ENCODE peak calls at places on chromosomes 3 and 15, in ten cellular contexts. One of them, this sample, is unnamed.

GRCh38 chr3:118380576-118380975 is 654.1 kb downstream of the IGSF11 start:
- DNase-seq in NCI-H510A treated with DMSO at 0.1 percent for 48 hours: peak; percentile 10
- DNase-seq in COR-L47: no peak
- DNase-seq in neural progenitor cell: no peak
- DNase-seq in iPS-NIHi11: no peak
- DNase-seq in HCT116: no peak
- DNase-seq in tibial artery: no peak
- DNase-seq in WERI-Rb-1: no peak
- DNase-seq in stimulated activated CD4-positive, alpha-beta T cell treated with anti-CD3 and anti-CD28 coated beads, Interleukin-12 subunit alpha, Interleukin-12 subunit beta, amount 100 ng/mL, for 4 hours: no peak
- DNase-seq in EH: no peak
- DNase-seq in this sample: no peak

GRCh38 chr3:192281207-192281880 is 446.0 kb downstream of the FGF12 start:
- DNase-seq in NCI-H510A treated with DMSO at 0.1 percent for 48 hours: no peak
- DNase-seq in COR-L47: no peak
- DNase-seq in neural progenitor cell: peak; percentile 34
- DNase-seq in iPS-NIHi11: no peak
- DNase-seq in HCT116: no peak
- DNase-seq in tibial artery: no peak
- DNase-seq in WERI-Rb-1: peak; percentile 70
- DNase-seq in stimulated activated CD4-positive, alpha-beta T cell treated with anti-CD3 and anti-CD28 coated beads, Interleukin-12 subunit alpha, Interleukin-12 subunit beta, amount 100 ng/mL, for 4 hours: no peak
- DNase-seq in EH: no peak
- DNase-seq in this sample: no peak

GRCh38 chr3:56491566-56491965 is 23.3 kb upstream of the ERC2 start:
- DNase-seq in NCI-H510A treated with DMSO at 0.1 percent for 48 hours: no peak
- DNase-seq in COR-L47: no peak
- DNase-seq in neural progenitor cell: no peak
- DNase-seq in iPS-NIHi11: no peak
- DNase-seq in HCT116: no peak
- DNase-seq in tibial artery: no peak
- DNase-seq in WERI-Rb-1: no peak
- DNase-seq in stimulated activated CD4-positive, alpha-beta T cell treated with anti-CD3 and anti-CD28 coated beads, Interleukin-12 subunit alpha, Interleukin-12 subunit beta, amount 100 ng/mL, for 4 hours: no peak
- DNase-seq in EH: no peak
- DNase-seq in this sample: no peak

GRCh38 chr3:150890320-150890719 is 14.9 kb downstream of the MINDY4B start:
- DNase-seq in NCI-H510A treated with DMSO at 0.1 percent for 48 hours: no peak
- DNase-seq in COR-L47: no peak
- DNase-seq in neural progenitor cell: no peak
- DNase-seq in iPS-NIHi11: no peak
- DNase-seq in HCT116: no peak
- DNase-seq in tibial artery: no peak
- DNase-seq in WERI-Rb-1: no peak
- DNase-seq in stimulated activated CD4-positive, alpha-beta T cell treated with anti-CD3 and anti-CD28 coated beads, Interleukin-12 subunit alpha, Interleukin-12 subunit beta, amount 100 ng/mL, for 4 hours: no peak
- DNase-seq in EH: peak; percentile 2
- DNase-seq in this sample: no peak

GRCh38 chr15:88476635-88477038 is 9.1 kb downstream of the MRPS11 start:
- DNase-seq in NCI-H510A treated with DMSO at 0.1 percent for 48 hours: peak; percentile 14
- DNase-seq in COR-L47: peak; percentile 41
- DNase-seq in neural progenitor cell: peak; percentile 68
- DNase-seq in iPS-NIHi11: peak; percentile 61
- DNase-seq in HCT116: peak; percentile 15
- DNase-seq in tibial artery: no peak
- DNase-seq in WERI-Rb-1: peak; percentile 79
- DNase-seq in stimulated activated CD4-positive, alpha-beta T cell treated with anti-CD3 and anti-CD28 coated beads, Interleukin-12 subunit alpha, Interleukin-12 subunit beta, amount 100 ng/mL, for 4 hours: no peak
- DNase-seq in EH: peak; percentile 65
- DNase-seq in this sample: no peak

GRCh38 chr3:188104050-188104449 is 49.9 kb upstream of the LPP start:
- DNase-seq in NCI-H510A treated with DMSO at 0.1 percent for 48 hours: no peak
- DNase-seq in COR-L47: no peak
- DNase-seq in neural progenitor cell: no peak
- DNase-seq in iPS-NIHi11: no peak
- DNase-seq in HCT116: no peak
- DNase-seq in tibial artery: no peak
- DNase-seq in WERI-Rb-1: no peak
- DNase-seq in stimulated activated CD4-positive, alpha-beta T cell treated with anti-CD3 and anti-CD28 coated beads, Interleukin-12 subunit alpha, Interleukin-12 subunit beta, amount 100 ng/mL, for 4 hours: no peak
- DNase-seq in EH: peak; percentile 38
- DNase-seq in this sample: no peak

GRCh38 chr3:44409640-44410410 is 67.6 kb downstream of the ZNF445 start:
- DNase-seq in NCI-H510A treated with DMSO at 0.1 percent for 48 hours: no peak
- DNase-seq in COR-L47: no peak
- DNase-seq in neural progenitor cell: no peak
- DNase-seq in iPS-NIHi11: no peak
- DNase-seq in HCT116: no peak
- DNase-seq in tibial artery: no peak
- DNase-seq in WERI-Rb-1: no peak
- DNase-seq in stimulated activated CD4-positive, alpha-beta T cell treated with anti-CD3 and anti-CD28 coated beads, Interleukin-12 subunit alpha, Interleukin-12 subunit beta, amount 100 ng/mL, for 4 hours: no peak
- DNase-seq in EH: no peak
- DNase-seq in this sample: no peak

GRCh38 chr15:83498801-83499200 is 51.7 kb downstream of the SH3GL3 start:
- DNase-seq in NCI-H510A treated with DMSO at 0.1 percent for 48 hours: no peak
- DNase-seq in COR-L47: no peak
- DNase-seq in neural progenitor cell: no peak
- DNase-seq in iPS-NIHi11: peak; percentile 42
- DNase-seq in HCT116: no peak
- DNase-seq in tibial artery: no peak
- DNase-seq in WERI-Rb-1: no peak
- DNase-seq in stimulated activated CD4-positive, alpha-beta T cell treated with anti-CD3 and anti-CD28 coated beads, Interleukin-12 subunit alpha, Interleukin-12 subunit beta, amount 100 ng/mL, for 4 hours: no peak
- DNase-seq in EH: no peak
- DNase-seq in this sample: no peak

GRCh38 chr3:4524423-4524769 is 31.2 kb downstream of the ITPR1 start:
- DNase-seq in NCI-H510A treated with DMSO at 0.1 percent for 48 hours: no peak
- DNase-seq in COR-L47: no peak
- DNase-seq in neural progenitor cell: no peak
- DNase-seq in iPS-NIHi11: no peak
- DNase-seq in HCT116: no peak
- DNase-seq in tibial artery: no peak
- DNase-seq in WERI-Rb-1: no peak
- DNase-seq in stimulated activated CD4-positive, alpha-beta T cell treated with anti-CD3 and anti-CD28 coated beads, Interleukin-12 subunit alpha, Interleukin-12 subunit beta, amount 100 ng/mL, for 4 hours: no peak
- DNase-seq in EH: peak; percentile 11
- DNase-seq in this sample: no peak

GRCh38 chr3:30448436-30448835 is 158.0 kb upstream of the TGFBR2 start:
- DNase-seq in NCI-H510A treated with DMSO at 0.1 percent for 48 hours: no peak
- DNase-seq in COR-L47: no peak
- DNase-seq in neural progenitor cell: no peak
- DNase-seq in iPS-NIHi11: no peak
- DNase-seq in HCT116: no peak
- DNase-seq in tibial artery: no peak
- DNase-seq in WERI-Rb-1: no peak
- DNase-seq in stimulated activated CD4-positive, alpha-beta T cell treated with anti-CD3 and anti-CD28 coated beads, Interleukin-12 subunit alpha, Interleukin-12 subunit beta, amount 100 ng/mL, for 4 hours: no peak
- DNase-seq in EH: peak; percentile 43
- DNase-seq in this sample: no peak

GRCh38 chr3:101813817-101814440 is 34.9 kb downstream of the NXPE3 start:
- DNase-seq in NCI-H510A treated with DMSO at 0.1 percent for 48 hours: no peak
- DNase-seq in COR-L47: peak; percentile 50
- DNase-seq in neural progenitor cell: no peak
- DNase-seq in iPS-NIHi11: no peak
- DNase-seq in HCT116: peak; percentile 7
- DNase-seq in tibial artery: no peak
- DNase-seq in WERI-Rb-1: no peak
- DNase-seq in stimulated activated CD4-positive, alpha-beta T cell treated with anti-CD3 and anti-CD28 coated beads, Interleukin-12 subunit alpha, Interleukin-12 subunit beta, amount 100 ng/mL, for 4 hours: no peak
- DNase-seq in EH: peak; percentile 57
- DNase-seq in this sample: peak; percentile 20

GRCh38 chr15:77974416-77975331 is 102.8 kb downstream of the TBC1D2B start:
- DNase-seq in NCI-H510A treated with DMSO at 0.1 percent for 48 hours: no peak
- DNase-seq in COR-L47: no peak
- DNase-seq in neural progenitor cell: no peak
- DNase-seq in iPS-NIHi11: no peak
- DNase-seq in HCT116: no peak
- DNase-seq in tibial artery: peak; percentile 37
- DNase-seq in WERI-Rb-1: no peak
- DNase-seq in stimulated activated CD4-positive, alpha-beta T cell treated with anti-CD3 and anti-CD28 coated beads, Interleukin-12 subunit alpha, Interleukin-12 subunit beta, amount 100 ng/mL, for 4 hours: no peak
- DNase-seq in EH: no peak
- DNase-seq in this sample: no peak

GRCh38 chr15:37847776-37848175 is 86.7 kb upstream of the TMCO5A start:
- DNase-seq in NCI-H510A treated with DMSO at 0.1 percent for 48 hours: no peak
- DNase-seq in COR-L47: no peak
- DNase-seq in neural progenitor cell: no peak
- DNase-seq in iPS-NIHi11: no peak
- DNase-seq in HCT116: no peak
- DNase-seq in tibial artery: no peak
- DNase-seq in WERI-Rb-1: no peak
- DNase-seq in stimulated activated CD4-positive, alpha-beta T cell treated with anti-CD3 and anti-CD28 coated beads, Interleukin-12 subunit alpha, Interleukin-12 subunit beta, amount 100 ng/mL, for 4 hours: no peak
- DNase-seq in EH: no peak
- DNase-seq in this sample: no peak

GRCh38 chr3:42660898-42661297 is 7.4 kb downstream of the ZBTB47 start:
- DNase-seq in NCI-H510A treated with DMSO at 0.1 percent for 48 hours: peak; percentile 14
- DNase-seq in COR-L47: no peak
- DNase-seq in neural progenitor cell: no peak
- DNase-seq in iPS-NIHi11: peak; percentile 41
- DNase-seq in HCT116: no peak
- DNase-seq in tibial artery: no peak
- DNase-seq in WERI-Rb-1: peak; percentile 72
- DNase-seq in stimulated activated CD4-positive, alpha-beta T cell treated with anti-CD3 and anti-CD28 coated beads, Interleukin-12 subunit alpha, Interleukin-12 subunit beta, amount 100 ng/mL, for 4 hours: no peak
- DNase-seq in EH: peak; percentile 32
- DNase-seq in this sample: no peak

GRCh38 chr3:147493666-147494065 is 84.5 kb downstream of the ZIC1 start:
- DNase-seq in NCI-H510A treated with DMSO at 0.1 percent for 48 hours: no peak
- DNase-seq in COR-L47: peak; percentile 91
- DNase-seq in neural progenitor cell: no peak
- DNase-seq in iPS-NIHi11: no peak
- DNase-seq in HCT116: peak; percentile 0
- DNase-seq in tibial artery: no peak
- DNase-seq in WERI-Rb-1: no peak
- DNase-seq in stimulated activated CD4-positive, alpha-beta T cell treated with anti-CD3 and anti-CD28 coated beads, Interleukin-12 subunit alpha, Interleukin-12 subunit beta, amount 100 ng/mL, for 4 hours: no peak
- DNase-seq in EH: no peak
- DNase-seq in this sample: no peak

GRCh38 chr15:62495670-62496328 is 330.7 kb upstream of the C2CD4B start:
- DNase-seq in NCI-H510A treated with DMSO at 0.1 percent for 48 hours: no peak
- DNase-seq in COR-L47: peak; percentile 62
- DNase-seq in neural progenitor cell: no peak
- DNase-seq in iPS-NIHi11: no peak
- DNase-seq in HCT116: no peak
- DNase-seq in tibial artery: peak; percentile 73
- DNase-seq in WERI-Rb-1: peak; percentile 54
- DNase-seq in stimulated activated CD4-positive, alpha-beta T cell treated with anti-CD3 and anti-CD28 coated beads, Interleukin-12 subunit alpha, Interleukin-12 subunit beta, amount 100 ng/mL, for 4 hours: no peak
- DNase-seq in EH: peak; percentile 95
- DNase-seq in this sample: no peak

GRCh38 chr3:12436514-12437222 is 47.6 kb upstream of the TSEN2 start:
- DNase-seq in NCI-H510A treated with DMSO at 0.1 percent for 48 hours: no peak
- DNase-seq in COR-L47: no peak
- DNase-seq in neural progenitor cell: no peak
- DNase-seq in iPS-NIHi11: no peak
- DNase-seq in HCT116: no peak
- DNase-seq in tibial artery: no peak
- DNase-seq in WERI-Rb-1: no peak
- DNase-seq in stimulated activated CD4-positive, alpha-beta T cell treated with anti-CD3 and anti-CD28 coated beads, Interleukin-12 subunit alpha, Interleukin-12 subunit beta, amount 100 ng/mL, for 4 hours: no peak
- DNase-seq in EH: peak; percentile 63
- DNase-seq in this sample: no peak

GRCh38 chr3:50603261-50604109 is 8.1 kb downstream of the CISH start:
- DNase-seq in NCI-H510A treated with DMSO at 0.1 percent for 48 hours: no peak
- DNase-seq in COR-L47: no peak
- DNase-seq in neural progenitor cell: no peak
- DNase-seq in iPS-NIHi11: no peak
- DNase-seq in HCT116: no peak
- DNase-seq in tibial artery: no peak
- DNase-seq in WERI-Rb-1: no peak
- DNase-seq in stimulated activated CD4-positive, alpha-beta T cell treated with anti-CD3 and anti-CD28 coated beads, Interleukin-12 subunit alpha, Interleukin-12 subunit beta, amount 100 ng/mL, for 4 hours: no peak
- DNase-seq in EH: no peak
- DNase-seq in this sample: no peak

GRCh38 chr15:70437882-70438331 is 325.5 kb downstream of the UACA start:
- DNase-seq in NCI-H510A treated with DMSO at 0.1 percent for 48 hours: no peak
- DNase-seq in COR-L47: no peak
- DNase-seq in neural progenitor cell: peak; percentile 83
- DNase-seq in iPS-NIHi11: no peak
- DNase-seq in HCT116: no peak
- DNase-seq in tibial artery: peak; percentile 12
- DNase-seq in WERI-Rb-1: peak; percentile 93
- DNase-seq in stimulated activated CD4-positive, alpha-beta T cell treated with anti-CD3 and anti-CD28 coated beads, Interleukin-12 subunit alpha, Interleukin-12 subunit beta, amount 100 ng/mL, for 4 hours: no peak
- DNase-seq in EH: no peak
- DNase-seq in this sample: no peak

GRCh38 chr15:33963831-33964664 is 4.2 kb upstream of the CHRM5 start:
- DNase-seq in NCI-H510A treated with DMSO at 0.1 percent for 48 hours: peak; percentile 12
- DNase-seq in COR-L47: peak; percentile 22
- DNase-seq in neural progenitor cell: peak; percentile 50
- DNase-seq in iPS-NIHi11: peak; percentile 31
- DNase-seq in HCT116: peak; percentile 12
- DNase-seq in tibial artery: no peak
- DNase-seq in WERI-Rb-1: no peak
- DNase-seq in stimulated activated CD4-positive, alpha-beta T cell treated with anti-CD3 and anti-CD28 coated beads, Interleukin-12 subunit alpha, Interleukin-12 subunit beta, amount 100 ng/mL, for 4 hours: no peak
- DNase-seq in EH: peak; percentile 54
- DNase-seq in this sample: no peak

GRCh38 chr3:37554364-37554763 is 307.3 kb upstream of the CTDSPL start:
- DNase-seq in NCI-H510A treated with DMSO at 0.1 percent for 48 hours: no peak
- DNase-seq in COR-L47: no peak
- DNase-seq in neural progenitor cell: peak; percentile 41
- DNase-seq in iPS-NIHi11: peak; percentile 77
- DNase-seq in HCT116: no peak
- DNase-seq in tibial artery: no peak
- DNase-seq in WERI-Rb-1: peak; percentile 17
- DNase-seq in stimulated activated CD4-positive, alpha-beta T cell treated with anti-CD3 and anti-CD28 coated beads, Interleukin-12 subunit alpha, Interleukin-12 subunit beta, amount 100 ng/mL, for 4 hours: no peak
- DNase-seq in EH: no peak
- DNase-seq in this sample: no peak

GRCh38 chr3:138081371-138082084 is 33.9 kb downstream of the DZIP1L start:
- DNase-seq in NCI-H510A treated with DMSO at 0.1 percent for 48 hours: no peak
- DNase-seq in COR-L47: no peak
- DNase-seq in neural progenitor cell: no peak
- DNase-seq in iPS-NIHi11: no peak
- DNase-seq in HCT116: no peak
- DNase-seq in tibial artery: no peak
- DNase-seq in WERI-Rb-1: no peak
- DNase-seq in stimulated activated CD4-positive, alpha-beta T cell treated with anti-CD3 and anti-CD28 coated beads, Interleukin-12 subunit alpha, Interleukin-12 subunit beta, amount 100 ng/mL, for 4 hours: no peak
- DNase-seq in EH: peak; percentile 85
- DNase-seq in this sample: no peak

GRCh38 chr15:80984856-80985255 is 4.8 kb downstream of the MESD start:
- DNase-seq in NCI-H510A treated with DMSO at 0.1 percent for 48 hours: no peak
- DNase-seq in COR-L47: no peak
- DNase-seq in neural progenitor cell: no peak
- DNase-seq in iPS-NIHi11: no peak
- DNase-seq in HCT116: no peak
- DNase-seq in tibial artery: no peak
- DNase-seq in WERI-Rb-1: no peak
- DNase-seq in stimulated activated CD4-positive, alpha-beta T cell treated with anti-CD3 and anti-CD28 coated beads, Interleukin-12 subunit alpha, Interleukin-12 subunit beta, amount 100 ng/mL, for 4 hours: no peak
- DNase-seq in EH: peak; percentile 67
- DNase-seq in this sample: no peak

GRCh38 chr3:58063424-58063823 is 55.2 kb downstream of the FLNB start:
- DNase-seq in NCI-H510A treated with DMSO at 0.1 percent for 48 hours: no peak
- DNase-seq in COR-L47: no peak
- DNase-seq in neural progenitor cell: no peak
- DNase-seq in iPS-NIHi11: no peak
- DNase-seq in HCT116: no peak
- DNase-seq in tibial artery: no peak
- DNase-seq in WERI-Rb-1: no peak
- DNase-seq in stimulated activated CD4-positive, alpha-beta T cell treated with anti-CD3 and anti-CD28 coated beads, Interleukin-12 subunit alpha, Interleukin-12 subunit beta, amount 100 ng/mL, for 4 hours: no peak
- DNase-seq in EH: peak; percentile 85
- DNase-seq in this sample: no peak

GRCh38 chr3:48118322-48118721 is 69.9 kb downstream of the CDC25A start:
- DNase-seq in NCI-H510A treated with DMSO at 0.1 percent for 48 hours: no peak
- DNase-seq in COR-L47: no peak
- DNase-seq in neural progenitor cell: peak; percentile 51
- DNase-seq in iPS-NIHi11: no peak
- DNase-seq in HCT116: no peak
- DNase-seq in tibial artery: no peak
- DNase-seq in WERI-Rb-1: no peak
- DNase-seq in stimulated activated CD4-positive, alpha-beta T cell treated with anti-CD3 and anti-CD28 coated beads, Interleukin-12 subunit alpha, Interleukin-12 subunit beta, amount 100 ng/mL, for 4 hours: no peak
- DNase-seq in EH: no peak
- DNase-seq in this sample: no peak

GRCh38 chr15:62665449-62665848 is 377.1 kb upstream of the TPM1 start:
- DNase-seq in NCI-H510A treated with DMSO at 0.1 percent for 48 hours: no peak
- DNase-seq in COR-L47: no peak
- DNase-seq in neural progenitor cell: no peak
- DNase-seq in iPS-NIHi11: no peak
- DNase-seq in HCT116: no peak
- DNase-seq in tibial artery: no peak
- DNase-seq in WERI-Rb-1: no peak
- DNase-seq in stimulated activated CD4-positive, alpha-beta T cell treated with anti-CD3 and anti-CD28 coated beads, Interleukin-12 subunit alpha, Interleukin-12 subunit beta, amount 100 ng/mL, for 4 hours: no peak
- DNase-seq in EH: peak; percentile 55
- DNase-seq in this sample: no peak